ENCODE peak calls at places on chromosomes 5 and 9, in five cellular contexts. R, U, H, P and T are unnamed samples.

GRCh38 chr5:149605998-149606721 is 24.9 kb downstream of the ARHGEF37 start:
- DNase-seq in R (peak), U (no peak), P (no peak), H (peak), T (no peak)

GRCh38 chr5:120405291-120405864 is 58.7 kb upstream of the PRR16 start:
- DNase-seq in U (no peak), P (no peak), R (peak), H (no peak), T (no peak)

GRCh38 chr5:139468421-139468931 is 2.3 kb upstream of the SMIM33 start:
- DNase-seq in U (no peak), H (no peak), P (no peak), R (no peak), T (no peak)

GRCh38 chr9:121651295-121652036 is at the start of gene DAB2IP:
- DNase-seq in U (peak), R (peak), H (peak), P (peak), T (peak)

GRCh38 chr5:68957591-68957990 is 136.2 kb upstream of the SLC30A5 start:
- DNase-seq in R (no peak), U (no peak), H (no peak), P (no peak), T (no peak)

GRCh38 chr9:113995963-113996362 is 82.1 kb downstream of the AMBP start:
- DNase-seq in U (no peak), P (no peak), R (no peak), H (no peak), T (no peak)

GRCh38 chr5:36978196-36978595 is 101.6 kb downstream of the NIPBL start:
- DNase-seq in U (no peak), P (no peak), H (no peak), R (no peak), T (no peak)

GRCh38 chr5:112232651-112233050 is 186.4 kb downstream of the EPB41L4A start:
- DNase-seq in H (no peak), R (no peak), U (no peak), P (no peak), T (no peak)

GRCh38 chr9:86723351-86723750 is 224.0 kb downstream of the GAS1 start:
- DNase-seq in R (no peak), H (no peak), P (no peak), U (no peak), T (no peak)

GRCh38 chr9:93701494-93702218 is 125.3 kb downstream of the PHF2 start:
- DNase-seq in R (no peak), H (no peak), P (no peak), U (no peak), T (no peak)

GRCh38 chr5:100668511-100668910 is 133.3 kb downstream of the FAM174A start:
- DNase-seq in U (no peak), P (no peak), R (peak), H (no peak), T (no peak)

GRCh38 chr9:6090272-6090671 is 74.8 kb upstream of the RANBP6 start:
- DNase-seq in R (no peak), U (no peak), P (no peak), H (no peak), T (no peak)

GRCh38 chr9:114973216-114973615 is 42.8 kb upstream of the TNFSF8 start:
- DNase-seq in P (no peak), R (no peak), U (no peak), H (no peak), T (no peak)

GRCh38 chr5:179276838-179277395 is 68.3 kb downstream of the ADAMTS2 start:
- DNase-seq in U (no peak), R (no peak), P (no peak), H (no peak), T (no peak)

GRCh38 chr5:138972836-138973235 is 97.7 kb upstream of the LRRTM2 start:
- DNase-seq in U (no peak), R (no peak), P (no peak), H (no peak), T (no peak)

GRCh38 chr9:99699386-99699785 is 122.3 kb upstream of the NR4A3 start:
- DNase-seq in R (no peak), U (no peak), H (no peak), P (no peak), T (no peak)

GRCh38 chr9:84839538-84839937 is 170.0 kb downstream of the NTRK2 start:
- DNase-seq in H (no peak), U (no peak), R (peak), P (no peak), T (peak)

GRCh38 chr9:21392270-21392669 is 7.1 kb upstream of the IFNA2 start:
- DNase-seq in H (no peak), U (no peak), R (peak), P (no peak), T (no peak)

GRCh38 chr9:123399803-123400378 is 43.9 kb downstream of the CRB2 start:
- DNase-seq in H (no peak), R (peak), P (no peak), U (no peak), T (no peak)

GRCh38 chr5:113722979-113723378 is 209.5 kb downstream of the YTHDC2 start:
- DNase-seq in H (no peak), R (no peak), P (no peak), U (no peak), T (no peak)

GRCh38 chr5:73095564-73096238 is 24.7 kb upstream of the TMEM171 start:
- DNase-seq in H (no peak), P (no peak), U (no peak), R (no peak), T (no peak)

GRCh38 chr9:110443878-110444245 is 106.2 kb upstream of the TXNDC8 start:
- DNase-seq in H (no peak), R (peak), U (no peak), P (no peak), T (no peak)

GRCh38 chr9:112744177-112744576 is 6.4 kb upstream of the SNX30 start:
- DNase-seq in H (no peak), R (peak), P (no peak), U (no peak), T (no peak)

GRCh38 chr5:6545770-6546690 is 86.8 kb downstream of the NSUN2 start:
- DNase-seq in R (no peak), H (no peak), U (no peak), P (no peak), T (no peak)

GRCh38 chr9:86741311-86742215 is 205.7 kb downstream of the GAS1 start:
- DNase-seq in H (no peak), U (no peak), R (peak), P (no peak), T (no peak)

GRCh38 chr9:25129537-25129936 is 548.7 kb downstream of the TUSC1 start:
- DNase-seq in U (no peak), H (no peak), P (no peak), R (no peak), T (no peak)

DNA sequence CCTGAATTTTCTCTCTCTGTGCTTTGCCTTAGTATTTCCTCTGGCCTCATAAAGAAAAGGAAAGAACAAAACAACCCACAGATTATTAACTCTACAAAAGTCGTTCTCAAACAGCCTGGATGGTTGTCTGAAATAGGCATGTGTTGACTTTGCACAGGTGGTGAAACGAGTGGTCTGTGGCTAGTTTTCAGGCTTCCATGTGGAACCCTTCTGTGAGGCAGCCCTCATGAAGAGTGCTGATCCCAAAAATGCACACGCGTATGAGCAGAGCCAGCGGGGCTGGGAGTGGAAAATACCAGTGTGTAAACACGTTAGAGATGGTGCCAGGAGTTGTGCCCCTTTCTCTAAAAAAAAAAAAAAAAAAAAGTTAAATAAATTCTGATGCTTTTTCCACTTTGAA is 4.9 kb upstream of the PSAT1 start:
- DNase-seq in U (no peak), P (no peak), R (no peak), H (no peak), T (no peak)
- H3K27ac ChIP-seq in U (no peak), P (no peak), R (no peak), H (no peak), T (no peak)

DNA sequence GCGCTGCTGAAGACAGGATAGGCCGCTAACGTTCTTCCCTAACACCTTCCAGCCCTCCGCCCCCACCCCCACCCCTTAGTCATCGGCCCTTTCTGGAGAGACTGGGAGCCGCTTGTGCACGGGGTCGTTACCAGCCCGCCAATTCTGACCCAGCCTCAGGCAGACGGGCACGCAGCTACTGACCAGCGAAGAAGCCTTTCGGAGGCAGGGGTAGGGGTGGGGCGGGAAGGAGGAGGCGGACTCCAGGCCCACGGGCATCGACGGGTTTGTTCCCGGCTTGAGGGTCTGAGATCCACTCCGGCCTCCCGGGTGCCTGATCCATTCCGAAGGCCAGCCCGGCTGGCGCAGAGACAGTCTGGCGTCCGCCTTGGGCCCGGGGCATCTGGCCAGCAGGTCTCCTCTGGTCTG is 729 bp upstream of the HAND1 start:
- DNase-seq in R (no peak), H (no peak), U (no peak), P (no peak), T (no peak)
- H3K27ac ChIP-seq in R (peak), H (no peak), U (no peak), P (no peak), T (no peak)

DNA sequence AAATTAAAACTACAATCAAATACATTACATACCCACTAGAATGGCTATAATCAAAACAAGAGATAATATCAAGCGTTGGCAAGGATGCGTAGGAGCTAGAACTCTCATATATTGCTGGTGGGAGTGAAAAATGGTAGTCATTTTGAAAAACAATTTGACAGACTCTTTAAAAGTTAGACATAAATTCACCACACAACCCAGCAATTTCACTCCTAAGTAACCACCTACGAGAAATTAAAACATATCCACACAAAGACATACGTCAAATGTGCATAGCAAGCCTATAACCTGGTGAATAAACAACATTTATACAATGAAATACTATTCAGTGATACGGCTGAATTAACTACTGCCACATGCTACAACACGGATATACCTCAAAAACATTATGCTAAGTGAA is 44.7 kb downstream of the GKAP1 start:
- DNase-seq in U (no peak), R (no peak), H (no peak), P (no peak), T (no peak)
- H3K27ac ChIP-seq in U (no peak), R (no peak), H (no peak), P (no peak), T (no peak)

GRCh38 chr5:3836528-3836927 is 240.9 kb downstream of the IRX1 start:
- DNase-seq in U (no peak), P (no peak), H (no peak), R (no peak), T (no peak)
- H3K27ac ChIP-seq in U (no peak), P (no peak), H (no peak), R (no peak), T (no peak)

DNA sequence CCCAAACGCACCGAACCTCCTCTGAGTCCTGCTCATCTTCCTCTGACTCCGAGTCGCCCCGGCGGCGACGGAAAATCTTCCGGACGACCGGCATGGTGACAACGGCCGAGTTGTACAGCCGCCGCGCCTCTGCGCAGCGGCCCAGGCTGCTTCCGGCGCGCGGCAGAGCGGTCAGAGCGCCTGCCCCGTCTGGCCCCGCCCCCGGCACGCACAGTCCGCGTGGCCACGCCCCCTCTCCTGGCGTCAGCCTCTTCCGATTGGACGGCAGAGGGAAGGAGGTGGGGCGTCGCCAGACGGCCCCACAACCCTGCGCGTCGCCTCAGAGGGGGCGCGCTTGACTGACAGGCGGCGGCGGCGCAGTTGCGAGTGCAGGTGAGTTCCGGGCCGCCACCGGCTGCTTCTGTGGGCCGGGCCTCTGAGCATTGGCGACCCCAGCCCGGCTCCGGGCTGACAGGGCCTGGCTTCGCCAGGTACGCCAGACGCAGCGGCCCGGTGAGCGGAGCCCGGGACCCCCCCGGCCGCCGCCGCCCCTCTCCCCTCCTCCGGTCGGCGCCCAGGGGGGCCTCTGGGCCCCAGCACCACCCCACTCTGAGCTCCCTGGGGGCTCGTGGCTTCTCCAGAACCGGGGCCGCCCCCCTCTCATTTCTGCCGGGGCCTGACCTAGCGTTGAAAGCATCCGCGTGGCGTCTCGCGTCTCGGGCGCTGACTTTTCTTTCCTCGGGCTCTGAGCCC is at the start of the genes C9orf78 and USP20:
- DNase-seq in P (peak), H (peak), U (peak), R (peak), T (peak)
- H3K27ac ChIP-seq in P (peak), H (peak), U (peak), R (peak), T (peak)

DNA sequence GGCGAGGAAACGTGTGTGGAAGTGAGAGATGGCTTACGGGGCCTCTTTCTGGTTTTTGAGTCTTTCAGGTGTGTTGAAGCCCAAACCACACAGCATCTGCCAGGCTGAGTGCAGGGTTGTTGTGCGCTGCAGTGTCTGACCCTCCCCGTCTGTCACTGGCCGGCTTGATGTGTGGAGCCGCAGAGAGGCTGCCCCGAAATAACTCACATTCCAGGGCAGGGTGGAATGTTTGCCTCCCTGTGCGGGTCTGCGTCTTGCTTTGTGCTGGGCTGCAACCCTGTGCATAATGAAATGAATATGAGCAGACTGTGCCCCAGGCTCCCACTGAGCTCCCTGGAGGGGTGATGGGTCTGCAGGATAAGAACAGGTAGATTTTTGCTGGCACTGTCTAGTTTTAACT is 9.9 kb upstream of the PLEKHG4B start:
- DNase-seq in H (no peak), R (peak), P (no peak), U (no peak), T (no peak)
- H3K27ac ChIP-seq in H (no peak), R (peak), P (no peak), U (no peak), T (no peak)

GRCh38 chr9:106179181-106179580 is 484.8 kb downstream of the TMEM38B start:
- DNase-seq in U (no peak), P (no peak), R (no peak), H (no peak), T (no peak)
- H3K27ac ChIP-seq in U (no peak), P (no peak), R (no peak), H (no peak), T (no peak)

GRCh38 chr5:125485003-125485641 is 738.7 kb upstream of the ZNF608 start:
- DNase-seq in U (peak), R (peak), P (no peak), H (peak), T (no peak)
- H3K27ac ChIP-seq in U (peak), R (peak), P (peak), H (peak), T (peak)

DNA sequence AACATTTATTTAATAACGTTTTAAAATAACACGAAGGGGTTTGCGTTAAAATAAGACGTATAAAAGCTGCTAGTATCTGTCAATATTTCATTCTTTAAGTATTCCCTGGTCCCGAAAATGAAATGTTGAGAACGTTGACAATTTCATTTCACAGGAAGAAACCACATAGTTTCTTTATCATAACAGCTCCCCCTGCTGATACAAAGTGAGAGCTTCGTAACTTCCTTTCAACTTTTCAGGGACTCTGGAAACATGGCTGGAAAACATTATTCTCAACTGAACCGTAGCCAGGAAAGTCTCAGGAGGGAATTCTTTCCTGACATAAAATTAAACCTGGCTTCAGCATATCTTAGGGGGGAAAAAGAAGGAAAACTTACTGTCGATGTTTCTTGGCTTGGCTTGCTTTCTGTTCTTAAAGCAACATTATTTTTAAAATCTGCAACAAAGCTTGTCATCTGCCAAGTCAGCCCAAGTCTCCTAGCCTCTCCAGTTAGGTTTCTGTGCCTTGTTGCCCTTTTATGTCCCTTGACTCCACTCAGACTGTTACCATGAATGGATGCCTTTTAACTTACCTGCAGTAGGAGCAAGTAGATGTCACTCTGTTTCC is 122.9 kb upstream of the DAB2 start:
- DNase-seq in H (peak), P (no peak), U (peak), R (peak), T (no peak)
- H3K27ac ChIP-seq in H (no peak), P (peak), U (no peak), R (no peak), T (no peak)